ENCODE peak calls at places on chromosomes 5 and 9, in eight cellular contexts. One of them, this sample, is unnamed.

GRCh38 chr9:125361837-125362531 is 100.4 kb downstream of the GAPVD1 start:
- DNase-seq in astrocyte: no peak
- DNase-seq in RWPE1: no peak
- DNase-seq in activated B cell treated with CpG ODN at 0.5 μM for 24 hours: no peak
- DNase-seq in HFF-Myc: peak
- DNase-seq in choroid plexus epithelial cell: peak
- DNase-seq in NB4: peak
- DNase-seq in heart left ventricle: no peak
- DNase-seq in this sample: peak

GRCh38 chr5:72325566-72326297 is 5.6 kb downstream of the PTCD2 start:
- DNase-seq in astrocyte: peak
- DNase-seq in RWPE1: peak
- DNase-seq in activated B cell treated with CpG ODN at 0.5 μM for 24 hours: no peak
- DNase-seq in HFF-Myc: no peak
- DNase-seq in choroid plexus epithelial cell: peak
- DNase-seq in NB4: no peak
- DNase-seq in heart left ventricle: no peak
- DNase-seq in this sample: no peak

GRCh38 chr9:137435980-137436760 is 5.0 kb downstream of the ENTPD8 start:
- DNase-seq in astrocyte: peak
- DNase-seq in RWPE1: peak
- DNase-seq in activated B cell treated with CpG ODN at 0.5 μM for 24 hours: no peak
- DNase-seq in HFF-Myc: no peak
- DNase-seq in choroid plexus epithelial cell: peak
- DNase-seq in NB4: peak
- DNase-seq in heart left ventricle: no peak
- DNase-seq in this sample: peak

GRCh38 chr9:94919376-94920098 is 193.0 kb downstream of the AOPEP start:
- DNase-seq in astrocyte: peak
- DNase-seq in RWPE1: peak
- DNase-seq in activated B cell treated with CpG ODN at 0.5 μM for 24 hours: no peak
- DNase-seq in HFF-Myc: no peak
- DNase-seq in choroid plexus epithelial cell: peak
- DNase-seq in NB4: no peak
- DNase-seq in heart left ventricle: peak
- DNase-seq in this sample: peak

GRCh38 chr5:77882670-77883257 is 106.6 kb upstream of the TBCA start:
- DNase-seq in astrocyte: peak
- DNase-seq in RWPE1: peak
- DNase-seq in activated B cell treated with CpG ODN at 0.5 μM for 24 hours: no peak
- DNase-seq in HFF-Myc: no peak
- DNase-seq in choroid plexus epithelial cell: peak
- DNase-seq in NB4: peak
- DNase-seq in heart left ventricle: no peak
- DNase-seq in this sample: peak

GRCh38 chr9:28212979-28213378 is 639.7 kb upstream of the C9orf72 start:
- DNase-seq in astrocyte: peak
- DNase-seq in RWPE1: peak
- DNase-seq in activated B cell treated with CpG ODN at 0.5 μM for 24 hours: no peak
- DNase-seq in HFF-Myc: peak
- DNase-seq in choroid plexus epithelial cell: peak
- DNase-seq in NB4: no peak
- DNase-seq in heart left ventricle: no peak
- DNase-seq in this sample: peak

GRCh38 chr9:121359358-121360294 is 10.4 kb downstream of the STOM start:
- DNase-seq in astrocyte: peak
- DNase-seq in RWPE1: no peak
- DNase-seq in activated B cell treated with CpG ODN at 0.5 μM for 24 hours: no peak
- DNase-seq in HFF-Myc: no peak
- DNase-seq in choroid plexus epithelial cell: peak
- DNase-seq in NB4: peak
- DNase-seq in heart left ventricle: no peak
- DNase-seq in this sample: no peak

GRCh38 chr5:43643750-43644149 is 40.8 kb downstream of the NNT start:
- DNase-seq in astrocyte: no peak
- DNase-seq in RWPE1: no peak
- DNase-seq in activated B cell treated with CpG ODN at 0.5 μM for 24 hours: no peak
- DNase-seq in HFF-Myc: no peak
- DNase-seq in choroid plexus epithelial cell: no peak
- DNase-seq in NB4: no peak
- DNase-seq in heart left ventricle: no peak
- DNase-seq in this sample: no peak

GRCh38 chr5:134099939-134100282 is 14.6 kb upstream of the TCF7 start:
- DNase-seq in astrocyte: no peak
- DNase-seq in RWPE1: no peak
- DNase-seq in activated B cell treated with CpG ODN at 0.5 μM for 24 hours: no peak
- DNase-seq in HFF-Myc: no peak
- DNase-seq in choroid plexus epithelial cell: no peak
- DNase-seq in NB4: no peak
- DNase-seq in heart left ventricle: no peak
- DNase-seq in this sample: no peak

GRCh38 chr5:150122158-150122510 is 33.5 kb downstream of the PDGFRB start:
- DNase-seq in astrocyte: no peak
- DNase-seq in RWPE1: peak
- DNase-seq in activated B cell treated with CpG ODN at 0.5 μM for 24 hours: no peak
- DNase-seq in HFF-Myc: no peak
- DNase-seq in choroid plexus epithelial cell: no peak
- DNase-seq in NB4: peak
- DNase-seq in heart left ventricle: no peak
- DNase-seq in this sample: peak
- TF ChIP-seq CTCF in astrocyte: no peak
- TF ChIP-seq CTCF in RWPE1: no peak
- TF ChIP-seq CTCF in activated B cell treated with CpG ODN at 0.5 μM for 24 hours: no peak
- TF ChIP-seq CTCF in HFF-Myc: peak
- TF ChIP-seq CTCF in choroid plexus epithelial cell: peak
- TF ChIP-seq CTCF in NB4: peak
- TF ChIP-seq CTCF in heart left ventricle: no peak
- TF ChIP-seq CTCF in this sample: peak

GRCh38 chr9:130482463-130482862 is 37.7 kb downstream of the ASS1 start:
- DNase-seq in astrocyte: no peak
- DNase-seq in RWPE1: no peak
- DNase-seq in activated B cell treated with CpG ODN at 0.5 μM for 24 hours: no peak
- DNase-seq in HFF-Myc: no peak
- DNase-seq in choroid plexus epithelial cell: peak
- DNase-seq in NB4: no peak
- DNase-seq in heart left ventricle: no peak
- DNase-seq in this sample: no peak

GRCh38 chr9:130479587-130479986 is 34.8 kb downstream of the ASS1 start:
- DNase-seq in astrocyte: no peak
- DNase-seq in RWPE1: no peak
- DNase-seq in activated B cell treated with CpG ODN at 0.5 μM for 24 hours: no peak
- DNase-seq in HFF-Myc: no peak
- DNase-seq in choroid plexus epithelial cell: no peak
- DNase-seq in NB4: no peak
- DNase-seq in heart left ventricle: no peak
- DNase-seq in this sample: no peak

GRCh38 chr9:130478152-130478551 is 33.4 kb downstream of the ASS1 start:
- DNase-seq in astrocyte: no peak
- DNase-seq in RWPE1: no peak
- DNase-seq in activated B cell treated with CpG ODN at 0.5 μM for 24 hours: no peak
- DNase-seq in HFF-Myc: no peak
- DNase-seq in choroid plexus epithelial cell: no peak
- DNase-seq in NB4: no peak
- DNase-seq in heart left ventricle: no peak
- DNase-seq in this sample: no peak

GRCh38 chr9:130478731-130479575 is 34.2 kb downstream of the ASS1 start:
- DNase-seq in astrocyte: no peak
- DNase-seq in RWPE1: no peak
- DNase-seq in activated B cell treated with CpG ODN at 0.5 μM for 24 hours: no peak
- DNase-seq in HFF-Myc: no peak
- DNase-seq in choroid plexus epithelial cell: no peak
- DNase-seq in NB4: no peak
- DNase-seq in heart left ventricle: no peak
- DNase-seq in this sample: no peak

DNA sequence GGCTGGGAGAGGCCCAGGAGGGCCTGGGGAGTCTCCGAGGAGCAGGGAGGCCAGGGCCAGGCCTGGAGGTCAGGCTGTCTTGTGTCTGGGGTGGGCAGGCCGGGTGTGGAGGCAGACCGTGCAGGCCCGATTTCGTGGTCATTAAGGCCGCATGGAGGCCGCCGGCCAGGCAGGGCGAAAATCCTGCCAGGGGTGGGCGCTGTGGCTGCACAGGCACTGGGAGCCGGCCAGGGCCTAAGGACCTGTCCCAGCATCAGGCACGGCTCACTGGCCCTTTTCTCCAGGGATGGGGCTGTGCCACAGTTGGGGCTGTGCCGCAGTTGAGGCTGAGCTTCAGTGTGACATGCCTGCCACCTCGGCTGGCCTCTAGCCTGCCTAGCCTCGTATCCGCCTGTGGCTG is 35.9 kb downstream of the ASS1 start:
- DNase-seq in astrocyte: no peak
- DNase-seq in RWPE1: no peak
- DNase-seq in activated B cell treated with CpG ODN at 0.5 μM for 24 hours: no peak
- DNase-seq in HFF-Myc: no peak
- DNase-seq in choroid plexus epithelial cell: no peak
- DNase-seq in NB4: no peak
- DNase-seq in heart left ventricle: no peak
- DNase-seq in this sample: no peak
- TF ChIP-seq CTCF in astrocyte: no peak
- TF ChIP-seq CTCF in RWPE1: no peak
- TF ChIP-seq CTCF in activated B cell treated with CpG ODN at 0.5 μM for 24 hours: no peak
- TF ChIP-seq CTCF in HFF-Myc: peak
- TF ChIP-seq CTCF in choroid plexus epithelial cell: peak
- TF ChIP-seq CTCF in NB4: no peak
- TF ChIP-seq CTCF in heart left ventricle: no peak
- TF ChIP-seq CTCF in this sample: no peak

GRCh38 chr5:171845857-171846785 is 60.5 kb downstream of the SMIM23 start:
- DNase-seq in astrocyte: no peak
- DNase-seq in RWPE1: peak
- DNase-seq in activated B cell treated with CpG ODN at 0.5 μM for 24 hours: no peak
- DNase-seq in HFF-Myc: no peak
- DNase-seq in choroid plexus epithelial cell: no peak
- DNase-seq in NB4: peak
- DNase-seq in heart left ventricle: peak
- DNase-seq in this sample: no peak
- TF ChIP-seq CTCF in astrocyte: no peak
- TF ChIP-seq CTCF in RWPE1: no peak
- TF ChIP-seq CTCF in activated B cell treated with CpG ODN at 0.5 μM for 24 hours: no peak
- TF ChIP-seq CTCF in HFF-Myc: peak
- TF ChIP-seq CTCF in choroid plexus epithelial cell: peak
- TF ChIP-seq CTCF in NB4: no peak
- TF ChIP-seq CTCF in heart left ventricle: peak
- TF ChIP-seq CTCF in this sample: no peak

GRCh38 chr5:179621551-179621971 is 1.9 kb downstream of the HNRNPH1 start:
- DNase-seq in astrocyte: no peak
- DNase-seq in RWPE1: no peak
- DNase-seq in activated B cell treated with CpG ODN at 0.5 μM for 24 hours: no peak
- DNase-seq in HFF-Myc: no peak
- DNase-seq in choroid plexus epithelial cell: peak
- DNase-seq in NB4: peak
- DNase-seq in heart left ventricle: no peak
- DNase-seq in this sample: no peak

GRCh38 chr5:179624841-179625271 is 1.4 kb upstream of the HNRNPH1 start:
- DNase-seq in astrocyte: no peak
- DNase-seq in RWPE1: no peak
- DNase-seq in activated B cell treated with CpG ODN at 0.5 μM for 24 hours: no peak
- DNase-seq in HFF-Myc: no peak
- DNase-seq in choroid plexus epithelial cell: no peak
- DNase-seq in NB4: no peak
- DNase-seq in heart left ventricle: no peak
- DNase-seq in this sample: no peak

GRCh38 chr5:179623906-179624741 is 653 bp upstream of the HNRNPH1 start:
- DNase-seq in astrocyte: peak
- DNase-seq in RWPE1: peak
- DNase-seq in activated B cell treated with CpG ODN at 0.5 μM for 24 hours: no peak
- DNase-seq in HFF-Myc: peak
- DNase-seq in choroid plexus epithelial cell: peak
- DNase-seq in NB4: peak
- DNase-seq in heart left ventricle: peak
- DNase-seq in this sample: peak

GRCh38 chr5:179620703-179621350 is 2.6 kb downstream of the HNRNPH1 start:
- DNase-seq in astrocyte: peak
- DNase-seq in RWPE1: no peak
- DNase-seq in activated B cell treated with CpG ODN at 0.5 μM for 24 hours: no peak
- DNase-seq in HFF-Myc: no peak
- DNase-seq in choroid plexus epithelial cell: no peak
- DNase-seq in NB4: peak
- DNase-seq in heart left ventricle: no peak
- DNase-seq in this sample: no peak

GRCh38 chr5:179623001-179623905 is at the start of gene HNRNPH1:
- DNase-seq in astrocyte: peak
- DNase-seq in RWPE1: peak
- DNase-seq in activated B cell treated with CpG ODN at 0.5 μM for 24 hours: peak
- DNase-seq in HFF-Myc: peak
- DNase-seq in choroid plexus epithelial cell: peak
- DNase-seq in NB4: peak
- DNase-seq in heart left ventricle: peak
- DNase-seq in this sample: peak
- TF ChIP-seq CTCF in astrocyte: no peak
- TF ChIP-seq CTCF in RWPE1: peak
- TF ChIP-seq CTCF in activated B cell treated with CpG ODN at 0.5 μM for 24 hours: no peak
- TF ChIP-seq CTCF in HFF-Myc: no peak
- TF ChIP-seq CTCF in choroid plexus epithelial cell: no peak
- TF ChIP-seq CTCF in NB4: no peak
- TF ChIP-seq CTCF in heart left ventricle: no peak
- TF ChIP-seq CTCF in this sample: no peak

GRCh38 chr5:15385553-15385952 is 114.4 kb upstream of the FBXL7 start:
- DNase-seq in astrocyte: no peak
- DNase-seq in RWPE1: no peak
- DNase-seq in activated B cell treated with CpG ODN at 0.5 μM for 24 hours: no peak
- DNase-seq in HFF-Myc: no peak
- DNase-seq in choroid plexus epithelial cell: no peak
- DNase-seq in NB4: no peak
- DNase-seq in heart left ventricle: no peak
- DNase-seq in this sample: no peak

GRCh38 chr5:15386122-15386521 is 113.9 kb upstream of the FBXL7 start:
- DNase-seq in astrocyte: no peak
- DNase-seq in RWPE1: no peak
- DNase-seq in activated B cell treated with CpG ODN at 0.5 μM for 24 hours: no peak
- DNase-seq in HFF-Myc: no peak
- DNase-seq in choroid plexus epithelial cell: no peak
- DNase-seq in NB4: no peak
- DNase-seq in heart left ventricle: no peak
- DNase-seq in this sample: no peak

GRCh38 chr5:15388856-15389255 is 111.1 kb upstream of the FBXL7 start:
- DNase-seq in astrocyte: no peak
- DNase-seq in RWPE1: no peak
- DNase-seq in activated B cell treated with CpG ODN at 0.5 μM for 24 hours: no peak
- DNase-seq in HFF-Myc: peak
- DNase-seq in choroid plexus epithelial cell: no peak
- DNase-seq in NB4: no peak
- DNase-seq in heart left ventricle: no peak
- DNase-seq in this sample: no peak

GRCh38 chr5:15385037-15385436 is 114.9 kb upstream of the FBXL7 start:
- DNase-seq in astrocyte: no peak
- DNase-seq in RWPE1: no peak
- DNase-seq in activated B cell treated with CpG ODN at 0.5 μM for 24 hours: no peak
- DNase-seq in HFF-Myc: no peak
- DNase-seq in choroid plexus epithelial cell: no peak
- DNase-seq in NB4: no peak
- DNase-seq in heart left ventricle: no peak
- DNase-seq in this sample: no peak

DNA sequence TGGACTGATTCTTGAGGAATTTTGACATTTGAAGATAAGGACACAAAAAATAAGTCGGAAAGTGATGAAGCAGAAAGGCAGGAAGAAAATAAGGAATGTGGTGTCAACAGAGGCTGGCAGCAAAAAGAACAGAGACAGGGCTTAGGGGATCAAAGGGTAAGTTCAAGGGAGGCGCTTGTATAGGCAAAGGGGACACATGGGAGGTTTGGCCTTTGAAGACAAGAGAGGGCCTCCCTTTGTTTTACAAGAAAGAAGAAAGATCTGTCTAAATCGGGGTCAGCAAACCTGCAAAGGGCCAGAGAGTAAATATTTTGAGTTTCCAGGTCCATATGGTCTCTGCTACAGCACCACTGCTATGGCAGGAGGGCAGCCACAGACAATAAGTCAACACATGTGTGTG is 112.0 kb upstream of the FBXL7 start:
- DNase-seq in astrocyte: no peak
- DNase-seq in RWPE1: no peak
- DNase-seq in activated B cell treated with CpG ODN at 0.5 μM for 24 hours: no peak
- DNase-seq in HFF-Myc: no peak
- DNase-seq in choroid plexus epithelial cell: no peak
- DNase-seq in NB4: no peak
- DNase-seq in heart left ventricle: no peak
- DNase-seq in this sample: no peak
- TF ChIP-seq CTCF in astrocyte: no peak
- TF ChIP-seq CTCF in RWPE1: no peak
- TF ChIP-seq CTCF in activated B cell treated with CpG ODN at 0.5 μM for 24 hours: no peak
- TF ChIP-seq CTCF in HFF-Myc: no peak
- TF ChIP-seq CTCF in choroid plexus epithelial cell: no peak
- TF ChIP-seq CTCF in NB4: no peak
- TF ChIP-seq CTCF in heart left ventricle: no peak
- TF ChIP-seq CTCF in this sample: no peak

This sample was measured in bronchial epithelial cell.